ENCODE peak calls at places on chromosomes 6 and 20, in six cellular contexts. J, X, Q, Y, R and S are unnamed samples.

GRCh38 chr6:52361945-52362442 is at the start of gene PAQR8:
- DNase-seq in J (peak; percentile 61), X (peak; percentile 66), Q (peak; percentile 78), Y (peak; percentile 71), R (peak; percentile 86), S (peak; percentile 89)

GRCh38 chr6:43193929-43194328 is 11.9 kb downstream of the CUL9 start:
- DNase-seq in J (no peak), X (no peak), Q (no peak), Y (no peak), R (no peak), S (no peak)

GRCh38 chr6:32178547-32179440 is 589 bp downstream of the RNF5 start:
- DNase-seq in J (no peak), X (peak; percentile 11), Q (no peak), Y (no peak), R (no peak), S (peak; percentile 39)

GRCh38 chr6:30834643-30835042 is 49.7 kb upstream of the DDR1 start:
- DNase-seq in J (no peak), X (no peak), Q (no peak), Y (no peak), R (no peak), S (peak; percentile 49)

GRCh38 chr6:33215281-33215680 is 7.0 kb downstream of the RING1 start:
- DNase-seq in J (no peak), X (no peak), Q (no peak), Y (no peak), R (no peak), S (no peak)

GRCh38 chr6:134456284-134456683 is 138.4 kb upstream of the SGK1 start:
- DNase-seq in J (no peak), X (no peak), Q (no peak), Y (no peak), R (no peak), S (no peak)

GRCh38 chr6:24403501-24403824 is 727 bp downstream of the MRS2 start:
- DNase-seq in J (no peak), X (no peak), Q (no peak), Y (no peak), R (no peak), S (no peak)

GRCh38 chr20:34179636-34180360 is 61.4 kb upstream of the ASIP start:
- DNase-seq in J (no peak), X (no peak), Q (no peak), Y (no peak), R (no peak), S (no peak)

GRCh38 chr6:42745083-42745637 is 743 bp downstream of the TBCC start:
- DNase-seq in J (peak; percentile 31), X (peak; percentile 16), Q (no peak), Y (no peak), R (peak; percentile 27), S (peak; percentile 66)

GRCh38 chr6:105509506-105510331 is 106.8 kb upstream of the PREP start:
- DNase-seq in J (no peak), X (no peak), Q (no peak), Y (no peak), R (peak; percentile 19), S (peak; percentile 31)

GRCh38 chr20:41365785-41366545 is 653 bp downstream of the EMILIN3 start:
- DNase-seq in J (no peak), X (no peak), Q (no peak), Y (peak; percentile 2), R (peak; percentile 47), S (peak; percentile 43)

GRCh38 chr20:35216541-35216940 is 9.9 kb upstream of the MMP24 start:
- DNase-seq in J (no peak), X (no peak), Q (no peak), Y (no peak), R (no peak), S (no peak)

GRCh38 chr20:63322923-63323253 is 29.9 kb downstream of the COL20A1 start:
- DNase-seq in J (no peak), X (no peak), Q (no peak), Y (no peak), R (no peak), S (no peak)

GRCh38 chr20:63700199-63701050 is 4.0 kb downstream of the TNFRSF6B start:
- DNase-seq in J (no peak), X (no peak), Q (no peak), Y (no peak), R (peak; percentile 7), S (no peak)

GRCh38 chr6:126170875-126171489 is 168.9 kb upstream of the CENPW start:
- DNase-seq in J (peak; percentile 55), X (peak; percentile 41), Q (peak; percentile 9), Y (no peak), R (peak; percentile 45), S (no peak)

GRCh38 chr20:62386383-62387218 is at the start of gene RPS21:
- DNase-seq in J (peak; percentile 91), X (peak; percentile 86), Q (peak; percentile 91), Y (peak; percentile 90), R (peak; percentile 95), S (peak; percentile 97)

GRCh38 chr20:60011512-60012507 is 53.6 kb downstream of the CDH26 start:
- DNase-seq in J (no peak), X (no peak), Q (no peak), Y (peak; percentile 45), R (no peak), S (no peak)

GRCh38 chr20:60009826-60010616 is 51.8 kb downstream of the CDH26 start:
- DNase-seq in J (no peak), X (peak; percentile 5), Q (no peak), Y (no peak), R (peak; percentile 31), S (no peak)

GRCh38 chr6:116059713-116060571 is 749 bp downstream of the FRK start:
- DNase-seq in J (no peak), X (peak; percentile 22), Q (no peak), Y (peak; percentile 62), R (no peak), S (peak; percentile 34)

GRCh38 chr6:46510656-46511055 is 19.4 kb upstream of the RCAN2 start:
- DNase-seq in J (peak; percentile 41), X (no peak), Q (no peak), Y (no peak), R (no peak), S (peak; percentile 59)

GRCh38 chr6:169752074-169752623 is 727 bp downstream of the ERMARD start:
- DNase-seq in J (no peak), X (peak; percentile 3), Q (no peak), Y (no peak), R (no peak), S (no peak)

GRCh38 chr6:142545147-142545546 is 243.3 kb downstream of the ADGRG6 start:
- DNase-seq in J (no peak), X (no peak), Q (no peak), Y (no peak), R (no peak), S (no peak)

GRCh38 chr6:156423829-156424228 is 353.3 kb upstream of the ARID1B start:
- DNase-seq in J (no peak), X (no peak), Q (no peak), Y (no peak), R (no peak), S (no peak)

GRCh38 chr6:66926060-66926459 is 1219.0 kb upstream of the EYS start:
- DNase-seq in J (peak; percentile 62), X (no peak), Q (no peak), Y (no peak), R (peak; percentile 56), S (no peak)

GRCh38 chr20:50368813-50369224 is 141.4 kb upstream of the PTPN1 start:
- DNase-seq in J (peak; percentile 63), X (no peak), Q (no peak), Y (no peak), R (no peak), S (peak; percentile 22)

GRCh38 chr6:162709431-162709830 is 18.1 kb downstream of the PRKN start:
- DNase-seq in J (no peak), X (no peak), Q (no peak), Y (no peak), R (no peak), S (no peak)

GRCh38 chr6:146891615-146892265 is 293.0 kb downstream of the ADGB start:
- DNase-seq in J (no peak), X (no peak), Q (no peak), Y (no peak), R (no peak), S (no peak)

GRCh38 chr20:2109425-2110210 is 8.0 kb downstream of the STK35 start:
- DNase-seq in J (peak; percentile 13), X (peak; percentile 28), Q (no peak), Y (no peak), R (no peak), S (peak; percentile 56)

GRCh38 chr6:6696867-6697531 is 108.5 kb downstream of the LY86 start:
- DNase-seq in J (peak; percentile 81), X (peak; percentile 46), Q (no peak), Y (peak; percentile 63), R (peak; percentile 73), S (peak; percentile 78)